ENCODE peak calls at places on chromosomes 3 and 15, in five cellular contexts. H is HepG2, P is ovary, F is MM.1S, J is RWPE1. U is an unnamed sample.

GRCh38 chr3:124261301-124261700 is 269.4 kb upstream of the ROPN1 start:
- DNase-seq in H (no peak), P (no peak), J (no peak), F (no peak), U (no peak)

GRCh38 chr3:29789686-29790085 is 508.8 kb downstream of the RBMS3 start:
- DNase-seq in H (no peak), P (no peak), J (no peak), F (no peak), U (no peak)

GRCh38 chr3:141311170-141311495 is 57.2 kb upstream of the ZBTB38 start:
- DNase-seq in H (no peak), P (no peak), F (no peak), J (no peak), U (no peak)

GRCh38 chr15:43125095-43125661 is 8.2 kb upstream of the TMEM62 start:
- DNase-seq in H (peak; percentile 36), P (no peak), F (no peak), J (no peak), U (no peak)

GRCh38 chr3:56347219-56347871 is 120.9 kb downstream of the ERC2 start:
- DNase-seq in H (no peak), J (no peak), F (no peak), P (no peak), U (no peak)

GRCh38 chr3:19474169-19474568 is 325.9 kb downstream of the KCNH8 start:
- DNase-seq in H (no peak), P (no peak), F (no peak), J (no peak), U (no peak)

GRCh38 chr3:101268987-101269386 is 51.4 kb downstream of the IMPG2 start:
- DNase-seq in J (no peak), P (no peak), H (no peak), F (no peak), U (no peak)

GRCh38 chr3:44130249-44130648 is 111.4 kb upstream of the TOPAZ1 start:
- DNase-seq in F (peak; percentile 92), P (no peak), H (no peak), J (no peak), U (no peak)

GRCh38 chr3:34056951-34057390 is 258.5 kb downstream of the PDCD6IP start:
- DNase-seq in F (peak; percentile 92), J (no peak), P (no peak), H (no peak), U (no peak)

GRCh38 chr3:177144922-177145321 is 52.4 kb downstream of the TBL1XR1 start:
- DNase-seq in J (peak; percentile 13), H (no peak), F (peak; percentile 97), P (no peak), U (no peak)

GRCh38 chr15:99669250-99669649 is 64.0 kb downstream of the LYSMD4 start:
- DNase-seq in F (no peak), H (peak; percentile 53), J (no peak), P (no peak), U (no peak)

GRCh38 chr3:10635446-10636076 is 130.2 kb upstream of the ATP2B2 start:
- DNase-seq in H (no peak), J (no peak), P (no peak), F (no peak), U (no peak)

GRCh38 chr3:18444597-18445420 is 19.7 kb upstream of the SATB1 start:
- DNase-seq in J (peak; percentile 45), F (peak; percentile 73), H (peak; percentile 3), P (peak; percentile 73), U (peak; percentile 75)

GRCh38 chr15:43901485-43901884 is 74.7 kb downstream of the WDR76 start:
- DNase-seq in P (no peak), H (no peak), F (no peak), J (no peak), U (no peak)

GRCh38 chr3:102090646-102091045 is 241.3 kb downstream of the NFKBIZ start:
- DNase-seq in P (no peak), J (no peak), H (no peak), F (no peak), U (no peak)

GRCh38 chr3:63351159-63352007 is 73.3 kb downstream of the SYNPR start:
- DNase-seq in P (no peak), J (peak; percentile 18), H (peak; percentile 51), F (peak; percentile 66), U (no peak)

GRCh38 chr3:135965506-135966348 is at the start of gene PPP2R3A:
- DNase-seq in F (peak; percentile 73), H (peak; percentile 18), P (peak; percentile 95), J (peak; percentile 86), U (peak; percentile 96)

GRCh38 chr3:133169669-133170068 is 131.5 kb downstream of the TMEM108 start:
- DNase-seq in J (no peak), P (no peak), F (no peak), H (no peak), U (no peak)

GRCh38 chr3:73080201-73080966 is 18.9 kb downstream of the EBLN2 start:
- DNase-seq in H (no peak), P (no peak), F (no peak), J (no peak), U (no peak)

DNA sequence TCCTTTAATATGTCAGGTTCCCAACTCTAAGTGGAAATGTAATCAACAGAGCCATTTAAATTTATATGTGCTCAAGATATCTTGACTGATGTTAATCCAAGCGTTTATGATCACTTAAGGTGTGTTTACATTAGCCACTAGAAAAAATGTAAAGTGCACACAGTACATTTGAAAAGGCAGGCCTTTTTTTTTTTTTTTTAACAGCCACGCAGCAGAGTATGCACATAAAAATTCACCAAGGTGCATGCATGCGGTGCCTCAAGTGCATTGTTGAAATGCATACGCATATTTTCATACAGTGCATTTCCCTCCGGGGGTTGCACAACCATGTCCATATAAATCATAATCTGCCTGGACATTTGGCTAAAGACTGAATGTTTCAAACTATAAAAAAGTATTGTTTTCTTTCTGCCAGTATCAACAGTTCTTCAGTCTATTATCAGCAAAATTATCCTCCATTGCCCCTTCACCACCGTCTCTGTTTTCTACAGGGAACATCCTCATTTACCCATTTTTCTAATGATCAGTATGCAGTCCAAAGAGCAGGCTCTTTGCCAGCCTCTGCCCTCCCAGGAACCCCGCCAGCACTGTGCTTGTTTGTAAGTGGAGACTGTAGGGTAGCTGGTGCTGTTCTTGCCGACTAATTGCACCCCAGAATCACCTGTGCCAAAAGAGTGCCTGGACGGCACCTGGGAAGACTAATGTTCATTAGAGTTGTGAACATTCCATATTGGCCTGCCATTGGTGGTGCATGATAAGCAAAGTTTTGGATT is 611.2 kb upstream of the CFAP20DC start:
- DNase-seq in H (no peak), J (no peak), F (no peak), P (no peak), U (no peak)
- H3K27ac ChIP-seq in H (no peak overlapping the region), J (no peak overlapping the region), F (no peak overlapping the region), P (no peak overlapping the region), U (no peak overlapping the region)

DNA sequence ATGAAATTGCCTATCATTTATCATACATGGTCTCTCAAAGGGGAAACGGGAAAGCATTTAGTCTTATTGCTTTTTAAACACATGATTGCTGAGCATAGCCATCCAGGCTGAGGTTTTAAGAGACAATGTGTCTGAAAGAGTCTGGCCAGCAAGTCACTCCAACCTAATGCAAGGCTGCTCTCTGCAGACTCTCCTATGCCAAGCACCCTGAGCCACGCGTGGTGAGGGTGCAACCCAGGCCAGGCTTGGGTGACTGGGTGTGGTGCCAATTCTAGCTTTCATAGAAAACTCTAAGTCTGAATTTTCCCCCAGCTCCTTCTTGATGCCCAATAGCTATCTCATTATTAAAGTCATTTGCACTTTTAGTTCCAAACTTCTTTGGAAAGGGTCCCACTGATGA is 200.3 kb downstream of the RPLP1 start:
- DNase-seq in F (no peak), J (no peak), H (no peak), P (no peak), U (peak; percentile 60)
- TF ChIP-seq CTCF in F (no peak), J (no peak), H (peak; percentile 8), P (no peak), U (peak; percentile 25)

DNA sequence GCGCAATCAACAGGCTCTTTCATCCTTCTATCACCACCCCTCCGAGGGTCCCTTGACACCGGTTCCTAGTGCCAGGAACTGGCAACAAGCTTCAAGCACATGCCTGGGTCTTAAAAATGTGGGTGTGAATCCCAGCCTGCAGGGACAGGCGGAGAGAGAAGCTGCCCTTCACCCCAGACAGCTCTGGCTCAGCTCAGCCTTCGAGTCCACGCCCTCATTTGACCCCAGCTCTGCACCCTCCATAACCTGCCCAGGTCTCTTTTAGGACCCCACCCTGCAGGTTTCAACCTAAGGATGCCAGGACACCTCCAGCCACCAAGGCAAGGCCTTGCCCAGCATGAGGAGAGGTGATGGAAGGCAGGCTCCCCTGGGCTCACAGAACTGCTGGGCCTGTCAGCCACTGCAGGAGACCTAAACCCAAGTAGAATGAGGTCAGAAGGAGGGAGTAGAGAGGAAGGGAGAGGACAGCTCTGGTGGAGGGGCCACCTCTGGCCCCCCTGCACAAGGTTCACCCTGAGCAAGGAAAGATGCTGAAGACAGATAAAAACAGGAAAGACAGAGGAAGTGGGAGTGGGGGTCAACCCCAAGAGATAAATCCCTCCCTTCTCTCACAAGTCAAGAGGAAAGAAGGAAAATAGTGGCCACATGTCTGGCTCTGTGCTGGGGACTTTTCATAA is 2.6 kb upstream of the LOXL1 start:
- DNase-seq in P (no peak), J (no peak), H (no peak), F (no peak), U (no peak)
- H3K27ac ChIP-seq in P (peak overlapping the region; percentile 74), J (peak overlapping the region; percentile 86), H (no peak overlapping the region), F (no peak overlapping the region), U (peak overlapping the region; percentile 96)

DNA sequence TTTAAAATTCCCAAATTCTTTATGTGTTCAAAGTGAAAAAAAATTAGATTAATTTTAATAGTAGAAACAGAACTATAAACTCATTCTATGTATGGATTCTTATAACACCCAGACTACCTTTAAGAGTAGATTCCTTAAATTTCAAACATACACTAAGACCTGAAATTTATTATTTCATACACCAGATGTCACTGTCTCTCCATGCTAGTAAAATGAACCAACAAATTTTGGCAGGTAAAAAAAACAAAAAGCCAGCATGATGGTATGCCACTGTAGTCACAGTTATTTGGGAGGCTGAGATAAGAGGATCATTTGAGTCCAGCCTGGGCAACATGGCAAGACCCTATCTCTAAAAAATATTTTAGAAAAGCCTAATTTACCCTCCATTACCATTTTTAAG is 461.3 kb upstream of the NAALADL2 start:
- DNase-seq in F (peak; percentile 29), J (peak; percentile 10), P (no peak), H (peak; percentile 1), U (no peak)
- TF ChIP-seq CTCF in F (peak; percentile 39), J (peak; percentile 46), P (peak; percentile 33), H (no peak), U (no peak)

GRCh38 chr15:40904552-40905201 is 10.4 kb downstream of the VPS18 start:
- DNase-seq in J (no peak), H (no peak), F (no peak), P (no peak), U (no peak)
- H3K27ac ChIP-seq in J (peak overlapping the region; percentile 91), H (no peak overlapping the region), F (no peak overlapping the region), P (no peak overlapping the region), U (no peak overlapping the region)

GRCh38 chr3:184796954-184797353 is 15.0 kb upstream of the VPS8 start:
- DNase-seq in J (no peak), P (no peak), F (no peak), H (no peak), U (no peak)
- TF ChIP-seq CTCF in J (no peak), P (no peak), F (no peak), H (no peak), U (no peak)

U was measured in coronary artery.